ENCODE peak calls at places on chromosomes 16 and 17, in nine cellular contexts. X is brain microvascular endothelial cell, C is A549, K is mammary epithelial cell, T is prostate gland, U is tibial artery, B is spleen, Y is ovary, P is aorta. N is an unnamed sample.

GRCh38 chr17:78976907-78977680 is 2.6 kb downstream of the LGALS3BP start:
- DNase-seq in X (no peak), C (no peak), K (no peak), T (no peak), U (no peak), B (no peak), Y (no peak), P (no peak), N (no peak)

GRCh38 chr17:77692571-77693161 is 265.8 kb upstream of the TNRC6C start:
- DNase-seq in X (no peak), C (no peak), K (peak), T (no peak), U (peak), B (no peak), Y (no peak), P (no peak), N (peak)

GRCh38 chr17:81536299-81537290 is 8.4 kb downstream of the FSCN2 start:
- DNase-seq in X (no peak), C (no peak), K (no peak), T (no peak), U (no peak), B (no peak), Y (no peak), P (no peak), N (no peak)

GRCh38 chr16:21161211-21161610 is 2.7 kb downstream of the LDAF1 start:
- DNase-seq in X (no peak), C (no peak), K (no peak), T (no peak), U (no peak), B (no peak), Y (no peak), P (no peak), N (no peak)

GRCh38 chr16:11639925-11640899 is 28.0 kb upstream of the SNN start:
- DNase-seq in X (peak), C (peak), K (peak), T (peak), U (peak), B (peak), Y (peak), P (peak), N (peak)

GRCh38 chr17:16986391-16986790 is 14.5 kb upstream of the TNFRSF13B start:
- DNase-seq in X (no peak), C (no peak), K (no peak), T (no peak), U (no peak), B (no peak), Y (no peak), P (no peak), N (no peak)

GRCh38 chr17:78838574-78839005 is 2.0 kb downstream of the USP36 start:
- DNase-seq in X (no peak), C (no peak), K (no peak), T (peak), U (no peak), B (peak), Y (no peak), P (no peak), N (no peak)

GRCh38 chr16:49373504-49373903 is at the start of gene C16orf78:
- DNase-seq in X (no peak), C (no peak), K (no peak), T (no peak), U (no peak), B (no peak), Y (no peak), P (no peak), N (no peak)

GRCh38 chr17:50115744-50116143 is 14.2 kb downstream of the SAMD14 start:
- DNase-seq in X (no peak), C (no peak), K (no peak), T (no peak), U (no peak), B (no peak), Y (no peak), P (no peak), N (no peak)

GRCh38 chr17:67067571-67068517 is 23.5 kb downstream of the CACNG1 start:
- DNase-seq in X (no peak), C (no peak), K (no peak), T (no peak), U (no peak), B (no peak), Y (no peak), P (no peak), N (no peak)

GRCh38 chr17:55845385-55845784 is 94.5 kb downstream of the PCTP start:
- DNase-seq in X (peak), C (peak), K (peak), T (peak), U (peak), B (peak), Y (peak), P (peak), N (no peak)

GRCh38 chr17:57375040-57375769 is 118.9 kb downstream of the MSI2 start:
- DNase-seq in X (no peak), C (no peak), K (no peak), T (no peak), U (no peak), B (no peak), Y (no peak), P (no peak), N (no peak)

GRCh38 chr16:65572156-65572555 is 450.3 kb upstream of the CDH11 start:
- DNase-seq in X (peak), C (no peak), K (peak), T (no peak), U (no peak), B (no peak), Y (no peak), P (no peak), N (peak)

GRCh38 chr16:19344980-19345379 is 59.4 kb downstream of the CLEC19A start:
- DNase-seq in X (no peak), C (no peak), K (no peak), T (no peak), U (no peak), B (no peak), Y (no peak), P (no peak), N (no peak)

GRCh38 chr17:13721705-13722104 is 120.0 kb upstream of the HS3ST3A1 start:
- DNase-seq in X (no peak), C (no peak), K (no peak), T (no peak), U (no peak), B (no peak), Y (no peak), P (no peak), N (no peak)

GRCh38 chr17:15036238-15036637 is 228.9 kb downstream of the PMP22 start:
- DNase-seq in X (no peak), C (no peak), K (no peak), T (no peak), U (no peak), B (no peak), Y (no peak), P (no peak), N (no peak)

GRCh38 chr17:7707446-7707845 is 2.4 kb downstream of the EFNB3 start:
- DNase-seq in X (no peak), C (no peak), K (no peak), T (no peak), U (peak), B (no peak), Y (no peak), P (peak), N (no peak)

GRCh38 chr17:12990041-12990808 is 27.6 kb downstream of the ELAC2 start:
- DNase-seq in X (no peak), C (no peak), K (no peak), T (no peak), U (no peak), B (no peak), Y (no peak), P (no peak), N (no peak)

GRCh38 chr17:73595068-73595865 is 49.0 kb downstream of the SDK2 start:
- DNase-seq in X (no peak), C (peak), K (peak), T (peak), U (no peak), B (peak), Y (no peak), P (no peak), N (no peak)

GRCh38 chr17:62790554-62790953 is 17.6 kb downstream of the MARCHF10 start:
- DNase-seq in X (peak), C (no peak), K (peak), T (no peak), U (no peak), B (no peak), Y (no peak), P (no peak), N (no peak)

GRCh38 chr17:27218719-27219488 is 75.0 kb upstream of the WSB1 start:
- DNase-seq in X (no peak), C (no peak), K (no peak), T (no peak), U (no peak), B (no peak), Y (no peak), P (no peak), N (no peak)

GRCh38 chr16:27455700-27456099 is 53.7 kb downstream of the IL21R start:
- DNase-seq in X (peak), C (no peak), K (peak), T (no peak), U (no peak), B (no peak), Y (no peak), P (no peak), N (no peak)

GRCh38 chr17:68461589-68461988 is 4.3 kb upstream of the WIPI1 start:
- DNase-seq in X (no peak), C (no peak), K (no peak), T (no peak), U (no peak), B (no peak), Y (no peak), P (no peak), N (no peak)

GRCh38 chr16:20675488-20676267 is 21.8 kb downstream of the ACSM1 start:
- DNase-seq in X (no peak), C (no peak), K (peak), T (peak), U (peak), B (peak), Y (peak), P (no peak), N (no peak)

GRCh38 chr16:49608801-49609200 is 235.2 kb downstream of the C16orf78 start:
- DNase-seq in X (peak), C (no peak), K (no peak), T (no peak), U (peak), B (no peak), Y (no peak), P (no peak), N (no peak)

GRCh38 chr16:2188395-2188794 is 8.0 kb downstream of the CASKIN1 start:
- DNase-seq in X (no peak), C (no peak), K (no peak), T (no peak), U (no peak), B (no peak), Y (no peak), P (no peak), N (no peak)

GRCh38 chr17:27907976-27908558 is 14.9 kb upstream of the LYRM9 start:
- DNase-seq in X (no peak), C (no peak), K (no peak), T (no peak), U (no peak), B (no peak), Y (no peak), P (no peak), N (no peak)

GRCh38 chr16:23420011-23420410 is 33.0 kb downstream of the COG7 start:
- DNase-seq in X (peak), C (no peak), K (no peak), T (no peak), U (no peak), B (no peak), Y (no peak), P (no peak), N (no peak)

GRCh38 chr17:65529761-65530157 is 31.7 kb downstream of the AXIN2 start:
- DNase-seq in X (no peak), C (no peak), K (no peak), T (no peak), U (peak), B (peak), Y (peak), P (no peak), N (no peak)

GRCh38 chr17:59754547-59754946 is 47.1 kb downstream of the VMP1 start:
- DNase-seq in X (peak), C (peak), K (peak), T (no peak), U (no peak), B (no peak), Y (no peak), P (no peak), N (peak)

DNA sequence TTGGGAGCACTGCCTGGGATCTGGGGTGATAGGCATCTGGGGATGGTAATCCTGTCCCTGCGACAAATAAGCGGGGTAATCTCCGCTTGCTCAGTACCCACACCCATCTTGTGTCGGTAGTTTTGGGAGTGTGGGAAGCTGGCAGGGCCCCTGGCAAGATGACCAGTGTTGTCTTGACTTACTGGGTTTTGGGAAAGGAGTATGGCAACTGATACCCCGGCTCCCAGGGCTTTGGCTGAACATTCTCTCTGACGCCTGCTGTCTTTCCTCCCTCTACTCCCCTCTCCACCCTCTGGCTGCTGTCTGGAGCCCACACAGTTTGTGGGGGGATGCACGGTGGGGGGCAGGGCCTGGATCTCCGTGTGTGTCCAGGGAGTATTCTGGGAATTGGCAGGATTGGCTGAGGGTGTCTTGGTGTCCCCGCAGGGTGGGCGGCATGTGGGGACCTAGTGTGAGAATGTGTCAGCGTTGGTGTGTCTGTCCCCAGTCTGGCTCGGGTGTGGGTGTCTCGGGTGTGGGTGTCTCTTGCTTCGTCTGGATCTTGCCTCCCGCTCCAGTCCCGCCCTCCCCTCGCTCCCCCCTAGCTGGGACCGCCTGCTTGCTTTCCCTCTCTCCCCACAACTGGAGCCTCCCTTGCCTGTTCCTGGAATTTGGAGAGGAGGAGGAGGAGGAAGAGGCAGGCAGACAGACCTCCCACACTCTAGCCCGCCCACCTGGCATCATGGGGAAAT is 12.0 kb downstream of the RARA start:
- DNase-seq in X (no peak), C (no peak), K (no peak), T (no peak), U (peak), B (peak), Y (peak), P (peak), N (no peak)
- H3K27ac ChIP-seq in X (no peak), C (no peak), K (peak), T (peak), U (peak), B (peak), Y (peak), P (peak), N (no peak)

DNA sequence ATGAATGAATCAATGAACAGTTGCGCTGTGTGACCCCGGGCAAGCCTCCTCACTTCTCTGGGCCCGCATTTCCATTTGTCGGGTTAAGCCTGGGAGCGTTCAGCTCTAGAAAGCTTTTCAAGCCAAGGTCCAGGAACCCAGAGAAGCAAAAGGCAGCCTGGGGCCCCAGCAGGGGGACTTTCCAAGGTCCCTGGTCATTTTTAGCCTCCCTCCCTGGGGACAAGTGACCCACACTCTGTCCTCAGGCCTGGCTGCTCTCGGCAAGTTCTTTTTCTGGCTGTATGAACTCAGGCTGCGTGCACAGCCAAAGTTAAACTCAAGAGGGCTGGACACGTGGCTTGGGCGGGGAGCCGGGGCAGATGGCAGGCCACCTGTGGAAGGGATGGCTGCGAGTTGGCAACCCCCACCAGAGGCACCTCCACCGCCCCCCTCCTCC is 41.4 kb upstream of the CIBAR2 start:
- DNase-seq in X (no peak), C (no peak), K (no peak), T (no peak), U (peak), B (no peak), Y (no peak), P (no peak), N (no peak)
- H3K27ac ChIP-seq in X (no peak), C (no peak), K (no peak), T (no peak), U (peak), B (no peak), Y (no peak), P (no peak), N (no peak)

DNA sequence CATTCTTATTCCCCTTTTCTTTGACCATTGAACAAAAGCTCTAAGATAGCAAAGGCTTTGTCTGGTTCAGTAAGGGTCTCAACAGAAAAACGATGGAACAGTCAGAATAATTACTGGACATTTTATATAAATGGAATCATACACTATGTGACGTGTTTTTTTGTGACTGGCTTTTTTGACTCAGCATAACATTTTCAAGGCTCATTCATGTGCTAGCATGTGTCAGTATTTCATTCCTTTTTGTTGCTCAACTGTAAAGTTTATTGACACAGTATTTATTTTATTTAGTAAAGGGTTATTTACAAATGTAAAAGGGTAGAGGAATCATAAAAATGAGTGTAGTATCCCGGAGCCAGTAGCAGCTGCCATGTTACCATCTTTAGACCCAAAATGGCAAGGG is 226.2 kb downstream of the CDRT15L2 start:
- DNase-seq in X (no peak), C (no peak), K (no peak), T (no peak), U (no peak), B (no peak), Y (no peak), P (no peak), N (peak)
- H3K27ac ChIP-seq in X (no peak), C (no peak), K (no peak), T (no peak), U (no peak), B (no peak), Y (no peak), P (no peak), N (peak)

DNA sequence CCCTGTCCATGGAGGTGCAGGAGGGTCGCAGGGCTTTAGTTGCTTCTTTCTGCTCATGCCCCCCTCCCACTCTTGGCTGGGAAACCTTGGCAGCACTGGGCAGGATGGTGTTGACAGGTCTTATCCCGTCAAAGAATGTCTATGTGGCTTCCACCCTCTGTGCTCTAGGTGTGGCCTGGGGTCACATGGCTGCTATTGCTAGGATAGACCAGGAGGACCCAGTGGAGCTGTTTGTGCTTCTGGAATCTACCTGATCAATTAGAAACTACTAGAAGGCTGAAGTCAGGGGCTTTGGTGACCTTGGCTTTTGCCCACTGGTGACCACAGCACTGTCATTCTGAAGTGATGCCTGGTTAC is 105.8 kb downstream of the CMIP start:
- DNase-seq in X (no peak), C (no peak), K (no peak), T (no peak), U (no peak), B (peak), Y (no peak), P (peak), N (no peak)
- H3K27ac ChIP-seq in X (no peak), C (peak), K (peak), T (no peak), U (no peak), B (no peak), Y (no peak), P (no peak), N (peak)

GRCh38 chr17:11412653-11413052 is 171.6 kb downstream of the SHISA6 start:
- DNase-seq in X (no peak), C (no peak), K (no peak), T (no peak), U (no peak), B (no peak), Y (no peak), P (no peak), N (no peak)

GRCh38 chr17:11418367-11418766 is 177.4 kb downstream of the SHISA6 start:
- DNase-seq in X (no peak), C (no peak), K (no peak), T (no peak), U (no peak), B (no peak), Y (no peak), P (no peak), N (no peak)
- H3K27ac ChIP-seq in X (no peak), C (no peak), K (no peak), T (no peak), U (no peak), B (no peak), Y (no peak), P (no peak), N (no peak)

GRCh38 chr17:29933379-29933778 is 3.4 kb upstream of the SSH2 start:
- DNase-seq in X (peak), C (no peak), K (peak), T (no peak), U (no peak), B (no peak), Y (no peak), P (no peak), N (no peak)

GRCh38 chr17:29929006-29929543 is 953 bp downstream of the SSH2 start:
- DNase-seq in X (peak), C (no peak), K (peak), T (peak), U (no peak), B (no peak), Y (no peak), P (no peak), N (no peak)

GRCh38 chr17:29931253-29931932 is 1.4 kb upstream of the SSH2 start:
- DNase-seq in X (peak), C (peak), K (peak), T (peak), U (peak), B (peak), Y (peak), P (peak), N (no peak)

GRCh38 chr17:29929544-29930398 is at the start of gene SSH2:
- DNase-seq in X (peak), C (peak), K (peak), T (peak), U (peak), B (peak), Y (peak), P (peak), N (peak)

GRCh38 chr17:29930399-29931010 is 477 bp upstream of the SSH2 start:
- DNase-seq in X (no peak), C (no peak), K (peak), T (peak), U (no peak), B (no peak), Y (no peak), P (no peak), N (no peak)
- H3K27ac ChIP-seq in X (peak), C (peak), K (peak), T (peak), U (peak), B (peak), Y (peak), P (no peak), N (peak)

N was measured in epithelial cell of prostate.